ENCODE peak calls at places on chromosomes 11 and 22, in ten cellular contexts. O is HFF-Myc; V is neuronal stem cell; I is lower leg skin; C is fibroblast of mammary gland; T is stimulated activated CD4-positive, alpha-beta T cell treated with anti-CD3 and anti-CD28 coated beads, Interleukin-4, amount 100 ng/mL, for 1 hour; D is posterior cingulate gyrus; J is brain microvascular endothelial cell; S is neural progenitor cell; G is cardiac fibroblast. M is an unnamed sample.

GRCh38 chr11:111395749-111396148 is 16.7 kb upstream of the POU2AF1 start:
- DNase-seq in O (no peak), V (no peak), I (no peak), C (no peak), T (no peak), D (no peak), J (no peak), S (no peak), G (no peak), M (no peak)

GRCh38 chr11:2442554-2442953 is 1.8 kb downstream of the TRPM5 start:
- DNase-seq in O (no peak), V (no peak), I (no peak), C (no peak), T (peak), D (no peak), J (no peak), S (no peak), G (no peak), M (no peak)

GRCh38 chr11:74276581-74276980 is 34.9 kb downstream of the P4HA3 start:
- DNase-seq in O (no peak), V (no peak), I (no peak), C (peak), T (no peak), D (no peak), J (peak), S (no peak), G (peak), M (no peak)

GRCh38 chr11:71519546-71519945 is 7.5 kb upstream of the KRTAP5-7 start:
- DNase-seq in O (no peak), V (no peak), I (no peak), C (no peak), T (no peak), D (no peak), J (no peak), S (no peak), G (no peak), M (no peak)

GRCh38 chr22:41576877-41577276 is 12.8 kb downstream of the PMM1 start:
- DNase-seq in O (no peak), V (peak), I (no peak), C (peak), T (peak), D (peak), J (peak), S (peak), G (peak), M (no peak)

GRCh38 chr22:44159811-44160210 is 20.9 kb upstream of the PARVG start:
- DNase-seq in O (no peak), V (no peak), I (no peak), C (peak), T (no peak), D (no peak), J (no peak), S (no peak), G (no peak), M (no peak)

GRCh38 chr11:35487532-35488078 is 37.8 kb downstream of the PAMR1 start:
- DNase-seq in O (peak), V (peak), I (no peak), C (peak), T (no peak), D (no peak), J (peak), S (peak), G (peak), M (no peak)

GRCh38 chr22:40729284-40729683 is 50.0 kb downstream of the MCHR1 start:
- DNase-seq in O (no peak), V (no peak), I (no peak), C (no peak), T (no peak), D (no peak), J (no peak), S (no peak), G (no peak), M (no peak)

GRCh38 chr11:128448981-128449713 is 138.2 kb downstream of the ETS1 start:
- DNase-seq in O (no peak), V (no peak), I (no peak), C (no peak), T (no peak), D (no peak), J (no peak), S (no peak), G (peak), M (no peak)

M was measured in activated B cell treated with CpG ODN at 0.5 μM for 24 hours.